ENCODE peak calls at places on chromosome 5, in four cellular contexts. N, U, B and P are unnamed samples. For H3K9me3, the result is how much of the 10 kb centered on the place peaks cover.

GRCh38 chr5:10310073-10310779 is 2.5 kb upstream of the CMBL start:
- DNase-seq in N (no peak), U (no peak), B (peak), P (no peak)

GRCh38 chr5:107808671-107809137 is 138.0 kb upstream of the EFNA5 start:
- DNase-seq in N (no peak), U (no peak), B (no peak), P (no peak)

GRCh38 chr5:39794511-39794910 is 369.7 kb upstream of the DAB2 start:
- DNase-seq in N (no peak), U (no peak), B (no peak), P (no peak)

GRCh38 chr5:112316731-112317130 is 102.3 kb downstream of the EPB41L4A start:
- DNase-seq in N (no peak), U (no peak), B (peak), P (no peak)

GRCh38 chr5:127550652-127551409 is 33.4 kb downstream of the PRRC1 start:
- DNase-seq in N (peak), U (no peak), B (no peak), P (no peak)

GRCh38 chr5:80034559-80034958 is 589 bp upstream of the THBS4 start:
- DNase-seq in N (no peak), U (no peak), B (no peak), P (no peak)

GRCh38 chr5:74404574-74405310 is 235.8 kb downstream of the ENC1 start:
- DNase-seq in N (no peak), U (no peak), B (no peak), P (no peak)

GRCh38 chr5:175444905-175445456 is 999 bp upstream of the DRD1 start:
- DNase-seq in N (no peak), U (no peak), B (no peak), P (peak)

GRCh38 chr5:54703091-54703490 is 185.5 kb downstream of the SNX18 start:
- DNase-seq in N (peak), U (peak), B (peak), P (no peak)

GRCh38 chr5:65161655-65162054 is 320.1 kb downstream of the ADAMTS6 start:
- DNase-seq in N (no peak), U (no peak), B (no peak), P (no peak)

GRCh38 chr5:135598691-135599395 is 20.1 kb upstream of the CXCL14 start:
- DNase-seq in N (no peak), U (no peak), B (no peak), P (no peak)

GRCh38 chr5:169567079-169567478 is 16.5 kb upstream of the SPDL1 start:
- DNase-seq in N (peak), U (no peak), B (no peak), P (no peak)

GRCh38 chr5:131303537-131303936 is 39.7 kb downstream of the CDC42SE2 start:
- DNase-seq in N (peak), U (no peak), B (no peak), P (no peak)
- H3K9me3 ChIP-seq in N (under half), U (under half), B (under half), P (under half)

GRCh38 chr5:179870952-179871351 is 12.3 kb upstream of the MRNIP start:
- DNase-seq in N (no peak), U (no peak), B (no peak), P (no peak)

GRCh38 chr5:179869101-179869500 is 10.5 kb upstream of the MRNIP start:
- DNase-seq in N (no peak), U (no peak), B (no peak), P (no peak)

GRCh38 chr5:179869641-179870402 is 11.2 kb upstream of the MRNIP start:
- DNase-seq in N (no peak), U (no peak), B (no peak), P (no peak)

GRCh38 chr5:179871506-179871905 is 12.9 kb upstream of the MRNIP start:
- DNase-seq in N (no peak), U (no peak), B (no peak), P (no peak)

DNA sequence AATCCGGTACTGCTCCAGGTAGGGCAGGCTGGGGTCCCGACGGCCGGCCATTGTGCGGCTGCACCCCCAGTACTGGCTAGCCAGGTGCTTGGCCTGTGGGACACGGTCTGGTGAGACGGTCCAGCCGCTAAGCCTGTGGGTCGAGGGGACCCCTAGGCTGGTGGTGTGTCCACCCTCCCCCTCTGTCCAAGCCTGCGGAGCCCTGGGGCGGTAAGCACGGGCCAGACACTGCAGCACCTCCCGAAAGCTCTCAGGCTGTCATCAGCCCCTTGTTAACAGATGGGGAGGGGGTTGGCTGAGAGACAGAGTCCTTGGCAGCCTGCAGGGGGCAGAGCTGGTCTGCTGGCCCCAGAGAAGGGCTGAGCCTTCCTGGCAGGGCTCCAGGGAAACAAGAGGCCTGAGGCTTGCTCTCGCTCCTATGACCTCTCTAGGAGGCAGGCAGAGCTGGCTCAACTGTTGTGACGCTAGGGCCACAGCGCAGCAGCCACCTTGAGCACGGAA is 11.8 kb upstream of the MRNIP start:
- DNase-seq in N (peak), U (peak), B (peak), P (no peak)
- TF ChIP-seq CTCF in N (no peak), U (peak), B (peak), P (no peak)

GRCh38 chr5:88183255-88183654 is 85.4 kb downstream of the TMEM161B start:
- DNase-seq in N (no peak), U (no peak), B (no peak), P (no peak)

GRCh38 chr5:88190106-88190834 is 78.4 kb downstream of the TMEM161B start:
- DNase-seq in N (no peak), U (no peak), B (no peak), P (no peak)

GRCh38 chr5:88193896-88194295 is 74.7 kb downstream of the TMEM161B start:
- DNase-seq in N (no peak), U (no peak), B (no peak), P (no peak)

GRCh38 chr5:88188458-88189132 is 80.0 kb downstream of the TMEM161B start:
- DNase-seq in N (peak), U (no peak), B (no peak), P (no peak)
- H3K9me3 ChIP-seq in N (under half), U (under half), B (under half), P (under half)

DNA sequence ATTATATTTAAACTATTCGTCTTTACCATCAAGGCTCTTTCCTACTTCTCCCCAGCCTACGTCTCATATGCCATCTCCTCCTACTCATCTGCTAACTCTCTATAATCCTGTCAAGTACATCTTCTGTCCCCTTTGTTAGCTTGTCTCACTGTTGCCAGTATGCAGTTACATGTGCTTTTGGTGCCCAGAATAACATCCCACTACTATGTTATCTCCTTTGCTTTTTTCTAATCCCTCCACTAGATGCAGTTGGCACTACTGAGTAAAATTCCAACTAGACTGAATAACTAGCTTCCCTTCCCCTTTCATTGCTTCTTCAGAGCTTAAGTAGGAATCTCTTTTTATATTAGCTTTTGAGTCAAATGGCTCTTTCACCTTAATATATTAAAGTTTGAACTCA is 3.0 kb upstream of the ARRDC3 start:
- DNase-seq in N (no peak), U (no peak), B (no peak), P (no peak)
- TF ChIP-seq CTCF in N (peak), U (no peak), B (no peak), P (no peak)

GRCh38 chr5:179214678-179215077 is 130.6 kb downstream of the ADAMTS2 start:
- DNase-seq in N (no peak), U (no peak), B (no peak), P (no peak)
- H3K9me3 ChIP-seq in N (under half), U (under half), B (under half), P (under half)

DNA sequence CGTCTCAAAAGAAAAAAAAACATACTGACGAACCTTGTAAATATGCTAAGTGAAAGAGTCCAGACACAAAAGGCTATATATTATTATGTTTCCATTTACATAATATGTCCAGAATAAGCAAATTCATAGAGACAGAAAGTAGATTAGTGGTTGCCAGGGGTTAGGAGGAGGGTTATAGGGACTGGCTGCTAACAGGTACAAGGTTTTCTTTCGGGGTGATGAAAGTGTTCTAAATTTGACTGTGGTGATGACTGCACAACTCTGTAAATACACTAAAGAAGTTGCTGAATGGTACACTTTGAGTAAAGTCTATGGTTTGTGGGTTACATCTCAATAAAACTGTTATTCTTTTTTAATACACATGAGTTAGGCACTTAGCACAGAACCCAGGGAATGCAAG is 98.8 kb downstream of the MYO10 start:
- DNase-seq in N (no peak), U (no peak), B (no peak), P (no peak)
- TF ChIP-seq CTCF in N (no peak), U (no peak), B (no peak), P (no peak)

DNA sequence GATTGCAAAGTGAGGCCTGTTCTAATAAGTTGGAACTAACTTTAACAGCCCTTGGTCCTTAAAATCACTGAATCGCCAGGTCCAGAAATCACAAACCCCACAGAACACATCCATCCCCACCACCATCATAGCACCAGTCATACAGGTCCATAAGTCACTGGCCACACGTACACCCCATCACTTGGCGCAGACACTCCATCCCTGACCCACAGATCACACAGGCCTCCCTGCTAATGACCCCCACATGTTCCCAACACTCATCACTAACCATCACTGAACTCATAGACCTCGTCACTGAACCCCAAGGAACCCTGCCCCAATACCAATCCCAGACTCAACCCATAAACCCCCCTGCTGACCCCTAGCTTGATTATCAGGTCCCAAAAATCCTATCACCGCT is 41.2 kb upstream of the ZNF300 start:
- DNase-seq in N (peak), U (no peak), B (no peak), P (no peak)
- H3K9me3 ChIP-seq in N (under half), U (half or more), B (under half), P (half or more)